ENCODE peak calls at places on chromosomes 1 and 21, in nine cellular contexts. S is brain microvascular endothelial cell, G is uterus, R is epithelial cell of esophagus, J is fibroblast of pulmonary artery, B is aorta, N is ascending aorta, Q is kidney epithelial cell, C is H1. P is an unnamed sample.

GRCh38 chr1:176501596-176501995 is 38.6 kb downstream of the PAPPA2 start:
- DNase-seq in S (no peak), G (no peak), R (peak; percentile 16), J (no peak), B (no peak), N (no peak), Q (peak; percentile 57), C (no peak), P (no peak)

GRCh38 chr1:222813866-222814535 is 838 bp upstream of the DISP1 start:
- DNase-seq in S (peak; percentile 64), G (no peak), R (no peak), J (no peak), B (no peak), N (no peak), Q (no peak), C (no peak), P (no peak)

GRCh38 chr1:109772658-109773202 is 9.0 kb upstream of the EPS8L3 start:
- DNase-seq in S (no peak), G (no peak), R (no peak), J (no peak), B (no peak), N (no peak), Q (no peak), C (no peak), P (peak; percentile 29)

GRCh38 chr1:118185083-118185899 is at the start of gene SPAG17:
- DNase-seq in S (peak; percentile 57), G (peak; percentile 40), R (peak; percentile 72), J (peak; percentile 61), B (peak; percentile 64), N (no peak), Q (peak; percentile 28), C (peak; percentile 78), P (peak; percentile 74)

GRCh38 chr1:229781453-229781852 is 155.4 kb downstream of the URB2 start:
- DNase-seq in S (no peak), G (no peak), R (peak; percentile 7), J (no peak), B (no peak), N (no peak), Q (no peak), C (no peak), P (peak; percentile 39)

GRCh38 chr1:147611021-147611426 is 59.3 kb downstream of the ACP6 start:
- DNase-seq in S (no peak), G (no peak), R (no peak), J (no peak), B (no peak), N (no peak), Q (no peak), C (no peak), P (no peak)

GRCh38 chr1:89821322-89822108 is 683 bp downstream of the LRRC8D start:
- DNase-seq in S (no peak), G (peak; percentile 21), R (peak; percentile 45), J (no peak), B (peak; percentile 74), N (peak; percentile 65), Q (no peak), C (no peak), P (peak; percentile 63)

GRCh38 chr21:41366522-41367151 is 4.8 kb downstream of the MX2 start:
- DNase-seq in S (peak; percentile 75), G (no peak), R (peak; percentile 70), J (peak; percentile 72), B (no peak), N (peak; percentile 68), Q (peak; percentile 26), C (no peak), P (no peak)

GRCh38 chr21:33968998-33969353 is 53.4 kb upstream of the ATP5PO start:
- DNase-seq in S (peak; percentile 14), G (no peak), R (no peak), J (no peak), B (no peak), N (peak; percentile 65), Q (no peak), C (no peak), P (no peak)

GRCh38 chr1:60265560-60266535 is 192.3 kb upstream of the C1orf87 start:
- DNase-seq in S (peak; percentile 79), G (no peak), R (peak; percentile 11), J (peak; percentile 60), B (no peak), N (no peak), Q (peak; percentile 59), C (no peak), P (no peak)

GRCh38 chr1:228006034-228006792 is 585 bp upstream of the WNT3A start:
- DNase-seq in S (no peak), G (peak; percentile 5), R (no peak), J (no peak), B (no peak), N (peak; percentile 31), Q (no peak), C (no peak), P (no peak)

GRCh38 chr1:114153621-114154145 is at the start of gene SYT6:
- DNase-seq in S (no peak), G (no peak), R (no peak), J (no peak), B (no peak), N (no peak), Q (no peak), C (no peak), P (peak; percentile 77)

GRCh38 chr21:27363719-27364479 is 397.0 kb upstream of the ADAMTS5 start:
- DNase-seq in S (no peak), G (no peak), R (no peak), J (no peak), B (no peak), N (no peak), Q (no peak), C (no peak), P (no peak)

GRCh38 chr1:67732750-67733151 is 47.8 kb downstream of the GADD45A start:
- DNase-seq in S (peak; percentile 96), G (no peak), R (no peak), J (peak; percentile 90), B (peak; percentile 81), N (peak; percentile 72), Q (no peak), C (no peak), P (no peak)

GRCh38 chr1:246566808-246567154 is 525 bp downstream of the CNST start:
- DNase-seq in S (no peak), G (no peak), R (no peak), J (peak; percentile 37), B (no peak), N (no peak), Q (no peak), C (no peak), P (no peak)

GRCh38 chr1:225611537-225612223 is 41.2 kb downstream of the ENAH start:
- DNase-seq in S (no peak), G (no peak), R (peak; percentile 68), J (no peak), B (no peak), N (no peak), Q (no peak), C (no peak), P (no peak)
- H3K4me3 ChIP-seq in S (no peak overlapping the region), G (no peak overlapping the region), R (no peak overlapping the region), J (no peak overlapping the region), B (no peak overlapping the region), N (no peak overlapping the region), Q (no peak overlapping the region), C (no peak overlapping the region), P (no peak overlapping the region)

GRCh38 chr21:43929217-43929971 is 64.4 kb downstream of the AGPAT3 start:
- DNase-seq in S (no peak), G (no peak), R (no peak), J (no peak), B (no peak), N (no peak), Q (no peak), C (no peak), P (no peak)

GRCh38 chr21:43928230-43928607 is 63.2 kb downstream of the AGPAT3 start:
- DNase-seq in S (no peak), G (no peak), R (no peak), J (no peak), B (no peak), N (no peak), Q (no peak), C (no peak), P (peak; percentile 52)

GRCh38 chr21:43927591-43928229 is 62.7 kb downstream of the AGPAT3 start:
- DNase-seq in S (no peak), G (no peak), R (no peak), J (no peak), B (no peak), N (no peak), Q (no peak), C (no peak), P (peak; percentile 61)

GRCh38 chr21:43930074-43930847 is 65.2 kb downstream of the AGPAT3 start:
- DNase-seq in S (no peak), G (no peak), R (no peak), J (no peak), B (no peak), N (no peak), Q (no peak), C (no peak), P (peak; percentile 63)

DNA sequence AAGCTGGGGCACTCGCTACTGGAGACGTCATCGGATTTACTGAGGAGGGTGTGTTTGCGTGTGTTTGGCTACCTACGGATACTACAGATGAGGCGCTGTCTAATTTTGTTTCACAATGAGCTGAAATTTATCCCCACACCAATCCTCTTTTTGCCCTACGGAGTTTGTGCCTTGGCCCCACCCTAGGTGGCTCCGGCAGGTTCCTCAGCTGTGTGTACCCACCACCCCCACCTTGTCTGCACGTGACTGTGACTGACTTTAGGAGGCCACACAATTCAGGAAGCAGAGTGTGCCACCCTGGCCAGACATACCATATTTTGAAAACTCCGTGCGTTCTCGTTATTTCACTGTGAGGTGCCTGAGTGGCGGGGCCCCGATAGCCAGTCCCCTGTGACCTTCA is 63.7 kb downstream of the AGPAT3 start:
- DNase-seq in S (no peak), G (no peak), R (peak; percentile 20), J (no peak), B (no peak), N (no peak), Q (no peak), C (no peak), P (no peak)
- H3K4me3 ChIP-seq in S (no peak overlapping the region), G (no peak overlapping the region), R (no peak overlapping the region), J (no peak overlapping the region), B (no peak overlapping the region), N (no peak overlapping the region), Q (no peak overlapping the region), C (no peak overlapping the region), P (no peak overlapping the region)

GRCh38 chr1:181135815-181136737 is 47.6 kb downstream of the IER5 start:
- DNase-seq in S (peak; percentile 86), G (no peak), R (peak; percentile 93), J (peak; percentile 82), B (no peak), N (no peak), Q (no peak), C (no peak), P (no peak)
- H3K4me3 ChIP-seq in S (no peak overlapping the region), G (no peak overlapping the region), R (no peak overlapping the region), J (no peak overlapping the region), B (no peak overlapping the region), N (no peak overlapping the region), Q (no peak overlapping the region), C (no peak overlapping the region), P (no peak overlapping the region)

DNA sequence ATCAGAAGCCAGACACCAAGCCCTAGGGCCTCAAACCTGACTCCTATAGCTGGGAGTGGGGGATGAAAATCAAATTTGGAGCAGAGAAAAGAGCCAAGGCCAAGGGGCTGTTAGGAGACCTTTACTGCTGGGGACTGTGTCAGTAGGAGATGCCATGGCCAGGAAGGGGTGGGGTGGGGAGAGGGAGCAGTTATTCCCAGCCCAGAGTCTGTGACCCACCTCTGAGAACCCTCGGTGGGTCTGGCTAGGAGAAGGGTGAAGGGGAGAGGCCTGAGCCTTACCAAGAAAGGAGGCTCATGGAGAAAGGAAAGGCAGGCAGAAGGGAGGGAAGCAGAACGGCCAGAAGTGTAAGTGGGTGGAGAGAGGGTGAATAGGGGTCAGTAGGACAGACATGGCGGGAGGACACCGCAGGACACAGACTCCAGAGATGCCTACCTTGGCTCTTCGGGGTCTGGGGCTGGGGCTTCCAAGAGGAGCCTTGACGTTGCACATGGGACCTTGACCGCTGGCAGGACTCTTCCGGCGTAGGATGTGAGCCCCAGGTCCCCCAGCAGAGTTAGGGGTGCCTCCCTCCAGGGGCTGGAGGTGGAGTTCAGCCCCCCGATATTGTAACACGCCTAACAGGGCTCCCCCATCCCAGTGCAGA is 1.2 kb downstream of the ADAMTS4 start:
- DNase-seq in S (no peak), G (no peak), R (no peak), J (no peak), B (peak; percentile 25), N (no peak), Q (no peak), C (no peak), P (no peak)
- H3K4me3 ChIP-seq in S (peak overlapping the region; percentile 55), G (peak overlapping the region; percentile 18), R (no peak overlapping the region), J (peak overlapping the region; percentile 65), B (no peak overlapping the region), N (peak overlapping the region; percentile 51), Q (no peak overlapping the region), C (peak overlapping the region; percentile 50), P (peak overlapping the region; percentile 9)